ENCODE peak calls at places on chromosomes 1 and 21, in seven cellular contexts. N is pons, T is NT2/D1, I is HEK293T, P is activated gamma-delta T cell treated with Interleukin-2 at 50 U/mL for 16 hours, Q is upper lobe of right lung, O is mucosa of descending colon. L is an unnamed sample.

GRCh38 chr1:202192770-202193613 is 607 bp upstream of the LGR6 start:
- DNase-seq in N (peak), T (peak), I (peak), P (peak), Q (peak), O (peak), L (peak)

GRCh38 chr21:41659791-41660560 is 106.9 kb downstream of the RIPK4 start:
- DNase-seq in N (no peak), T (no peak), I (no peak), P (no peak), Q (no peak), O (no peak), L (no peak)

GRCh38 chr1:43207229-43207853 is 35.2 kb downstream of the CFAP57 start:
- DNase-seq in N (no peak), T (no peak), I (no peak), P (no peak), Q (no peak), O (no peak), L (no peak)

GRCh38 chr21:45079351-45079750 is 5.0 kb downstream of the ADARB1 start:
- DNase-seq in N (no peak), T (no peak), I (no peak), P (no peak), Q (no peak), O (no peak), L (no peak)

GRCh38 chr1:26828352-26829093 is 2.0 kb downstream of the ZDHHC18 start:
- DNase-seq in N (peak), T (no peak), I (no peak), P (no peak), Q (peak), O (peak), L (no peak)

GRCh38 chr21:34065015-34065414 is 8.4 kb upstream of the MRPS6 start:
- DNase-seq in N (no peak), T (no peak), I (no peak), P (no peak), Q (no peak), O (no peak), L (no peak)

GRCh38 chr21:46214478-46215340 is 13.9 kb downstream of the LSS start:
- DNase-seq in N (no peak), T (no peak), I (no peak), P (no peak), Q (peak), O (no peak), L (no peak)

GRCh38 chr1:53281180-53281579 is 42.9 kb upstream of the MAGOH start:
- DNase-seq in N (no peak), T (no peak), I (no peak), P (no peak), Q (no peak), O (no peak), L (no peak)

GRCh38 chr1:43592051-43592665 is 57.8 kb upstream of the KDM4A start:
- DNase-seq in N (no peak), T (no peak), I (no peak), P (no peak), Q (no peak), O (no peak), L (no peak)

GRCh38 chr1:228343211-228343661 is 63.4 kb downstream of the TRIM11 start:
- DNase-seq in N (no peak), T (no peak), I (no peak), P (no peak), Q (no peak), O (no peak), L (peak)

GRCh38 chr1:201208236-201208635 is 17.6 kb downstream of the IGFN1 start:
- DNase-seq in N (no peak), T (no peak), I (no peak), P (no peak), Q (peak), O (no peak), L (no peak)

GRCh38 chr1:31733389-31734219 is 29.8 kb upstream of the COL16A1 start:
- DNase-seq in N (no peak), T (no peak), I (no peak), P (no peak), Q (no peak), O (no peak), L (no peak)

GRCh38 chr1:6880951-6881690 is 95.9 kb downstream of the CAMTA1 start:
- DNase-seq in N (no peak), T (no peak), I (no peak), P (no peak), Q (no peak), O (no peak), L (no peak)

GRCh38 chr1:42736152-42736551 is 3.9 kb downstream of the CLDN19 start:
- DNase-seq in N (no peak), T (no peak), I (peak), P (no peak), Q (no peak), O (peak), L (no peak)

GRCh38 chr1:233945573-233945972 is 41.1 kb downstream of the SLC35F3 start:
- DNase-seq in N (no peak), T (no peak), I (no peak), P (no peak), Q (no peak), O (no peak), L (no peak)

GRCh38 chr1:53256744-53257453 is 18.6 kb upstream of the MAGOH start:
- DNase-seq in N (no peak), T (no peak), I (no peak), P (no peak), Q (no peak), O (no peak), L (no peak)

GRCh38 chr1:171742577-171742922 is 685 bp upstream of the VAMP4 start:
- DNase-seq in N (no peak), T (peak), I (peak), P (peak), Q (peak), O (peak), L (peak)

GRCh38 chr1:215631489-215631888 is 64.4 kb downstream of the KCTD3 start:
- DNase-seq in N (no peak), T (no peak), I (no peak), P (no peak), Q (no peak), O (no peak), L (peak)

GRCh38 chr21:38796426-38796825 is 9.3 kb upstream of the ETS2 start:
- DNase-seq in N (no peak), T (no peak), I (no peak), P (no peak), Q (no peak), O (no peak), L (no peak)

GRCh38 chr1:168422203-168422848 is 121.5 kb downstream of the XCL2 start:
- DNase-seq in N (no peak), T (no peak), I (no peak), P (no peak), Q (no peak), O (no peak), L (no peak)

GRCh38 chr1:65063025-65063424 is 85.0 kb upstream of the AK4 start:
- DNase-seq in N (no peak), T (no peak), I (no peak), P (no peak), Q (no peak), O (no peak), L (no peak)

GRCh38 chr1:92749024-92749634 is 35.8 kb downstream of the EVI5 start:
- DNase-seq in N (peak), T (peak), I (peak), P (peak), Q (no peak), O (peak), L (peak)

GRCh38 chr1:160637821-160638539 is 8.9 kb downstream of the SLAMF1 start:
- DNase-seq in N (no peak), T (no peak), I (no peak), P (peak), Q (no peak), O (peak), L (no peak)

GRCh38 chr1:25996966-25997758 is 701 bp downstream of the PAFAH2 start:
- DNase-seq in N (peak), T (no peak), I (no peak), P (no peak), Q (no peak), O (peak), L (peak)

GRCh38 chr1:150221552-150221951 is 14.4 kb downstream of the ANP32E start:
- DNase-seq in N (no peak), T (no peak), I (no peak), P (no peak), Q (no peak), O (no peak), L (no peak)

GRCh38 chr1:90671736-90672135 is 45.4 kb downstream of the BARHL2 start:
- DNase-seq in N (no peak), T (no peak), I (no peak), P (no peak), Q (no peak), O (no peak), L (no peak)

GRCh38 chr1:217343907-217344306 is 287.0 kb downstream of the GPATCH2 start:
- DNase-seq in N (no peak), T (peak), I (no peak), P (no peak), Q (no peak), O (no peak), L (no peak)

GRCh38 chr21:14587266-14587665 is 41.2 kb upstream of the SAMSN1 start:
- DNase-seq in N (no peak), T (no peak), I (no peak), P (no peak), Q (no peak), O (no peak), L (no peak)